ENCODE peak calls at places on chromosomes 16 and 17, in ten cellular contexts. W is mesenchymal stem cell; M is colonic mucosa; O is GM04503; V is stimulated activated CD4-positive, alpha-beta T cell treated with anti-CD3 and anti-CD28 coated beads, Interleukin-1b, Interleukin-23, amount 100 ng/mL, for 1 hour; S is bronchial epithelial cell; F is occipital lobe; E is COR-L47; P is Calu3; T is aorta. Y is an unnamed sample.

GRCh38 chr16:57091200-57091989 is 988 bp upstream of the CPNE2 start:
- DNase-seq in O (no peak), T (peak), W (peak), M (peak), V (no peak), P (peak), F (no peak), S (peak), E (no peak), Y (peak)

GRCh38 chr16:69932228-69932627 is 18.9 kb upstream of the CLEC18A start:
- DNase-seq in F (peak), P (no peak), M (no peak), S (no peak), O (no peak), V (no peak), W (no peak), T (no peak), E (no peak), Y (no peak)

GRCh38 chr17:78040561-78041400 is 82.3 kb downstream of the TNRC6C start:
- DNase-seq in W (no peak), S (peak), E (peak), V (no peak), T (peak), M (peak), O (peak), P (peak), F (peak), Y (no peak)

GRCh38 chr16:17512636-17513220 is 42.0 kb upstream of the XYLT1 start:
- DNase-seq in E (no peak), V (no peak), P (no peak), M (no peak), T (no peak), S (no peak), W (no peak), O (no peak), F (no peak), Y (no peak)

GRCh38 chr16:74868501-74868900 is 93.9 kb upstream of the FA2H start:
- DNase-seq in S (peak), V (no peak), F (no peak), O (no peak), M (no peak), W (peak), T (no peak), E (no peak), P (no peak), Y (no peak)

GRCh38 chr16:31043898-31044481 is 10.6 kb downstream of the STX4 start:
- DNase-seq in E (no peak), P (no peak), V (no peak), W (no peak), O (no peak), S (no peak), F (no peak), M (no peak), T (no peak), Y (no peak)

GRCh38 chr17:18117974-18118632 is 9.5 kb downstream of the MYO15A start:
- DNase-seq in T (no peak), M (no peak), V (no peak), O (no peak), F (no peak), E (no peak), P (no peak), W (no peak), S (no peak), Y (no peak)

GRCh38 chr17:77444653-77445029 is 303.9 kb downstream of the SEC14L1 start:
- DNase-seq in O (no peak), P (no peak), M (peak), W (peak), S (no peak), E (no peak), V (no peak), T (no peak), F (no peak), Y (no peak)

GRCh38 chr17:4728124-4728523 is 3.1 kb upstream of the MED11 start:
- DNase-seq in F (no peak), W (no peak), V (no peak), O (no peak), M (no peak), E (no peak), T (no peak), S (peak), P (no peak), Y (no peak)

GRCh38 chr16:51651061-51651466 is 500.0 kb upstream of the SALL1 start:
- DNase-seq in S (no peak), T (no peak), V (no peak), M (no peak), P (no peak), F (peak), E (no peak), W (no peak), O (no peak), Y (no peak)

GRCh38 chr16:19168173-19169080 is at the start of gene SYT17:
- DNase-seq in M (peak), V (no peak), F (no peak), P (peak), S (no peak), T (no peak), W (peak), O (no peak), E (peak), Y (no peak)

GRCh38 chr16:84735846-84736586 is 36.2 kb downstream of the USP10 start:
- DNase-seq in T (no peak), V (peak), O (no peak), S (no peak), M (peak), W (no peak), F (no peak), P (peak), E (peak), Y (no peak)

GRCh38 chr16:9821970-9822369 is 360.3 kb downstream of the GRIN2A start:
- DNase-seq in W (no peak), P (no peak), O (no peak), T (no peak), F (no peak), S (no peak), M (no peak), V (no peak), E (no peak), Y (no peak)

GRCh38 chr17:77772461-77772897 is 186.0 kb upstream of the TNRC6C start:
- DNase-seq in M (peak), F (no peak), P (peak), E (no peak), W (peak), T (peak), S (no peak), V (peak), O (no peak), Y (peak)

GRCh38 chr17:48998557-48999440 is 1.6 kb downstream of the IGF2BP1 start:
- DNase-seq in E (no peak), O (no peak), T (no peak), W (peak), P (no peak), M (no peak), S (no peak), V (no peak), F (no peak), Y (no peak)

GRCh38 chr16:84662471-84662870 is 14.2 kb downstream of the KLHL36 start:
- DNase-seq in E (no peak), P (no peak), T (no peak), W (no peak), O (no peak), S (no peak), M (no peak), F (no peak), V (no peak), Y (no peak)

GRCh38 chr17:61337247-61337812 is 62.3 kb upstream of the TBX2 start:
- DNase-seq in P (no peak), T (no peak), W (peak), O (no peak), F (no peak), S (no peak), M (no peak), E (no peak), V (no peak), Y (no peak)

GRCh38 chr17:44280383-44280782 is 12.4 kb upstream of the SLC4A1 start:
- DNase-seq in V (no peak), M (no peak), T (no peak), E (no peak), W (no peak), O (no peak), F (no peak), P (no peak), S (no peak), Y (no peak)

GRCh38 chr16:28587386-28587785 is 9.5 kb downstream of the SULT1A2 start:
- DNase-seq in V (no peak), W (no peak), T (no peak), S (peak), O (no peak), M (no peak), E (no peak), F (no peak), P (no peak), Y (no peak)

GRCh38 chr17:78997231-78997741 is 12.3 kb downstream of the CANT1 start:
- DNase-seq in S (no peak), V (no peak), E (no peak), T (peak), W (no peak), O (no peak), P (no peak), M (peak), F (no peak), Y (no peak)

GRCh38 chr17:38740016-38740415 is 8.1 kb downstream of the PCGF2 start:
- DNase-seq in M (no peak), V (no peak), T (no peak), S (no peak), F (no peak), O (no peak), P (no peak), E (no peak), W (no peak), Y (no peak)

GRCh38 chr17:83115832-83116231 is 36.4 kb downstream of the METRNL start:
- DNase-seq in S (no peak), W (no peak), T (peak), F (no peak), E (no peak), M (no peak), O (no peak), V (no peak), P (no peak), Y (no peak)

GRCh38 chr16:78210305-78210704 is 110.9 kb downstream of the WWOX start:
- DNase-seq in V (no peak), W (peak), S (peak), F (no peak), P (peak), E (no peak), T (no peak), O (no peak), M (no peak), Y (no peak)

Y was measured in tibial nerve.